ENCODE peak calls at places on chromosomes 16 and 17, in six cellular contexts. R is foreskin fibroblast, D is GM23338, T is SK-N-SH, L is NT2/D1, M is cardiac muscle cell. K is an unnamed sample.

GRCh38 chr16:53523126-53523804 is 20.3 kb upstream of the AKTIP start:
- DNase-seq in T (no peak), R (no peak), D (no peak), L (no peak), M (no peak), K (no peak)

GRCh38 chr16:46885960-46886763 is 2.0 kb downstream of the GPT2 start:
- DNase-seq in R (no peak), T (peak; percentile 41), M (peak; percentile 86), L (no peak), D (peak; percentile 41), K (peak; percentile 24)

GRCh38 chr17:17696871-17697633 is 15.8 kb downstream of the RAI1 start:
- DNase-seq in T (no peak), M (no peak), D (no peak), R (no peak), L (no peak), K (no peak)

GRCh38 chr16:79437764-79438728 is 162.5 kb downstream of the MAF start:
- DNase-seq in L (peak; percentile 48), M (peak; percentile 12), T (peak; percentile 34), R (no peak), D (peak; percentile 44), K (peak; percentile 31)

GRCh38 chr17:73286863-73287296 is 24.9 kb downstream of the CDC42EP4 start:
- DNase-seq in R (no peak), D (no peak), M (peak; percentile 73), L (no peak), T (no peak), K (peak; percentile 86)

GRCh38 chr17:38897176-38897575 is 27.3 kb downstream of the LASP1 start:
- DNase-seq in T (no peak), L (no peak), R (no peak), D (no peak), M (peak; percentile 64), K (no peak)

GRCh38 chr17:27496005-27496404 is 39.8 kb downstream of the KSR1 start:
- DNase-seq in M (no peak), D (no peak), L (no peak), R (no peak), T (no peak), K (no peak)

GRCh38 chr16:8955828-8956227 is 7.9 kb downstream of the USP7 start:
- DNase-seq in L (no peak), D (no peak), R (no peak), T (peak; percentile 70), M (no peak), K (no peak)

GRCh38 chr16:88519240-88519639 is 51.0 kb upstream of the ZC3H18 start:
- DNase-seq in R (no peak), D (no peak), T (no peak), M (no peak), L (no peak), K (no peak)

GRCh38 chr16:15880434-15880833 is 8.0 kb downstream of the CEP20 start:
- DNase-seq in R (no peak), M (no peak), D (no peak), T (no peak), L (no peak), K (no peak)

DNA sequence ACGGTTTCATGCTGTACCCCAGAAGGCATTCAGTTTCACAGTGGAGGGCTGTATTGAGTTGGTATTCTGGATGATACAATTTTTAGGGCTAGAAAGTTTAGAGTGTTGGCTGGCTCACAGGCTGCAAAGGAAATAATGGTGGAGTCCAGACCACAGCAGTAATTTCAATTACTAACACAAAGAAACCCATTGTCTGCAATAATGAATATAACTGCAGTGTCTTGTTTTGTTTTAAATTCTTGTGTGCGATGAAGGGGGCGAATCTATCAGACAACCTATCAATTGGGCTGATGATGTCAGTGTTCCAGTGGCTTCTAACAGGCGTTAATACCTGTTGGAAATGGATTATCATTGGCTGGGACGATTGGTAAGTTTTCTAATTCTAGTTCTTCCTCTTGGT is 1.5 kb downstream of the SP2 start:
- DNase-seq in M (no peak), R (no peak), T (no peak), L (no peak), D (no peak), K (no peak)
- H3K4me3 ChIP-seq in M (peak overlapping the region; percentile 78), R (peak overlapping the region; percentile 93), T (peak overlapping the region; percentile 92), L (peak overlapping the region; percentile 95), D (peak overlapping the region; percentile 97), K (peak overlapping the region; percentile 95)

DNA sequence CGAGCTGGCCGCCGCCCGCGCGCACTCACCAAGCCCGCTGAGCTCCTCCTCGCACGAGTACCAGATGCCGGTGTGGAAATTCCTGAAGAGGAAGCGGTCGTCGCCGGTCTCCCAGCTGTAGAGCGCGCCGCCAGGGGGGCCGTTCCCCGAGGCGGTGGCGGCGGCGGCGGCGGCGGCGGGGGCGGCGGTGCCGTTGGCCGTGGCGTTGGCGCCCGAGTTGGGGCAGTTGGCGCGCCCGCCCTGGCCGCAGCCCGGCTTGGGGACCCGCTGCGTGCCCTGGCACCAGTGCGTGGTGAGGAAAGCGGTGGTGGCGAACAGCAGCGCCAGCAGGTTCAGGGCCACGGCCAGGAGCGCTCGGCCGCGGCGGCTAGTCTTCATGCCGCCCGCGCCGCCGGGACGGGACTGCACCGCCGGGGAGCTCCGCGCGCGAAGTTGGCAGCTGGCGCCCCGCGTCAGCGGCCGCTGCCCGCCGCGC is 430 bp downstream of the GSG1L start:
- DNase-seq in D (peak; percentile 53), R (no peak), M (peak; percentile 21), L (no peak), T (peak; percentile 71), K (no peak)
- H3K4me3 ChIP-seq in D (peak overlapping the region; percentile 59), R (no peak overlapping the region), M (peak overlapping the region; percentile 32), L (peak overlapping the region; percentile 65), T (peak overlapping the region; percentile 31), K (peak overlapping the region; percentile 26)

GRCh38 chr17:80804466-80804865 is 187.2 kb upstream of the CHMP6 start:
- DNase-seq in M (no peak), D (no peak), L (no peak), R (no peak), T (no peak), K (no peak)

GRCh38 chr17:80802626-80803450 is 188.8 kb upstream of the CHMP6 start:
- DNase-seq in R (no peak), T (no peak), L (no peak), D (no peak), M (no peak), K (no peak)

GRCh38 chr17:80803451-80804428 is 187.9 kb upstream of the CHMP6 start:
- DNase-seq in D (no peak), R (no peak), T (no peak), M (no peak), L (no peak), K (no peak)

GRCh38 chr17:80807014-80807413 is 184.6 kb upstream of the CHMP6 start:
- DNase-seq in M (no peak), R (no peak), L (no peak), D (no peak), T (no peak), K (no peak)

GRCh38 chr17:80805032-80805751 is 186.4 kb upstream of the CHMP6 start:
- DNase-seq in L (no peak), M (no peak), R (peak; percentile 20), T (no peak), D (no peak), K (no peak)
- H3K4me3 ChIP-seq in L (no peak overlapping the region), M (no peak overlapping the region), R (no peak overlapping the region), T (no peak overlapping the region), D (no peak overlapping the region), K (no peak overlapping the region)

GRCh38 chr16:62450291-62450690 is 414.1 kb upstream of the CDH8 start:
- DNase-seq in D (peak; percentile 15), R (no peak), M (no peak), L (peak; percentile 35), T (no peak), K (no peak)
- H3K4me3 ChIP-seq in D (peak overlapping the region; percentile 10), R (no peak overlapping the region), M (no peak overlapping the region), L (no peak overlapping the region), T (no peak overlapping the region), K (no peak overlapping the region)

GRCh38 chr17:81902023-81902652 is at the start of gene NPB:
- DNase-seq in D (peak; percentile 73), M (peak; percentile 21), R (no peak), T (peak; percentile 92), L (no peak), K (no peak)
- H3K4me3 ChIP-seq in D (peak within 1 kb of the TSS; percentile 60), M (peak within 1 kb of the TSS; percentile 33), R (peak within 1 kb of the TSS; percentile 22), T (peak within 1 kb of the TSS; percentile 33), L (peak within 1 kb of the TSS; percentile 22), K (peak within 1 kb of the TSS; percentile 19)

DNA sequence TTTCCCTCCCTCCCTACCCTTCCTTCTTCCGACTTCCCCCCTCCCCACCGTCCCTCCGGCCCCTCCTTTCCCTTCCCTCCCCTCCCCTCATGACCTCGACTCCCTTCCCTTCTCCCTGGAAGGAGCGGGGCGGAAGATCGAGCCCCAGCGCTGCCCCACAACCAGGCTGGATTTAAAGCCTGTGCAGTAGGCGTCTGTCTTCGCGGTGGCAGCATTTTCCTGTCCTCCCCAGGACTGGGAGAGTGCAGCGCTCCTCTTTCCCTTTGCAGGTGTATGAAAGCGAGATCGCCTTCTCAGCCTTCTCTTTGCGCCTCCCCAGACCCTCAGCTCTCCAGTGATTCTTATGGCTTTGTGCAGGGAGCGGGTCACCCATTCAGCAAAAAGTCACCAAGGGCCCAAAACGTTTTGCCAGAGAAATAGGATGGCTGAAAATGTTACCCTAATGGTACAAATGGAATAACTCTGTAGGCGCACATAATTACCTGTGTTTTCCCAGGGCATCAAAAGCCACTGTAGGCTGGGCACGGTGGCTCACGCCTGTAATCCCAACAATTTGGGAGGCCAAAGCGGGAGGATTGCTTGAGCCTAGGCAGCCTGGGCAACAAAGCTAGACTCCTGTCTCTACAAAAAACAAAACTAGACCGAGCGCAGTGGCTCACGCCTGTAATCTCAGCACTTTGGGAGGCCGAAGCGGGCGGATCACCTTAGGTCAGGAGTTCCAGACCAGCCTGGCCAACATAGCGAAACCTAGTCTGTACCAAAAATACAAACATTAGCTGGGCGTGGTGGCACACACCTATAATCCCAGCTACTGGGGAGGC is 40.8 kb downstream of the SLFN12L start:
- DNase-seq in T (no peak), D (peak; percentile 76), M (no peak), L (no peak), R (no peak), K (no peak)
- H3K4me3 ChIP-seq in T (no peak overlapping the region), D (peak overlapping the region; percentile 49), M (no peak overlapping the region), L (no peak overlapping the region), R (no peak overlapping the region), K (no peak overlapping the region)

GRCh38 chr16:67265834-67266233 is 13.5 kb upstream of the PLEKHG4 start:
- DNase-seq in M (no peak), T (no peak), D (no peak), L (no peak), R (no peak), K (no peak)

GRCh38 chr16:67268136-67268579 is 11.2 kb upstream of the PLEKHG4 start:
- DNase-seq in T (no peak), L (no peak), R (peak; percentile 90), M (peak; percentile 97), D (no peak), K (peak; percentile 61)

GRCh38 chr16:67271446-67271845 is 7.9 kb upstream of the PLEKHG4 start:
- DNase-seq in L (no peak), D (no peak), R (no peak), M (no peak), T (no peak), K (no peak)

GRCh38 chr16:67270931-67271338 is 8.4 kb upstream of the PLEKHG4 start:
- DNase-seq in M (no peak), T (no peak), L (no peak), D (no peak), R (no peak), K (no peak)

DNA sequence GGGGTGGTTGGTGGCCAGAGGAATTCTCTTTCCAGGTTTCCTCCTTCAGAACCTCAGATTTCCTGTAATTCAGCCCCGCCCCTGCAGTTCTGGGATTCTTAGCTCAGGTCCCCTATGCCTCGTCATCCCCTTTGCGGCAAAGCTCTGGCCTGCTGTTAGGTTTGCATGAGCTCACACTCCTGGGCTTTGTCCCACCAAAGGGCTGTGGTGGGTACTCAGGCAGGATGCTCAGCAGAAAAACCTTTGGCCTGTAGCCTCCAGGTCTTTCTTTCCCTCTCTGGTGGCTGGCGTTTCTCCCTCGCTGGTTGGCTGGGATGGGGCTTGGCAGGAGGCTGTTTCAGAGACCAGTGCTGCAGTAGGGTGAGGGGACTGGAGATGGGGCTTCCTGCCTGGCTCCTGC is 9.6 kb upstream of the PLEKHG4 start:
- DNase-seq in M (peak; percentile 42), L (no peak), R (no peak), D (peak; percentile 60), T (no peak), K (peak; percentile 89)
- H3K4me3 ChIP-seq in M (no peak overlapping the region), L (no peak overlapping the region), R (no peak overlapping the region), D (no peak overlapping the region), T (no peak overlapping the region), K (no peak overlapping the region)